ENCODE peak calls at places on chromosomes 1 and 21, in five cellular contexts. One of them, this sample, is unnamed.

GRCh38 chr1:26278835-26279597 is 870 bp upstream of the SH3BGRL3 start:
- DNase-seq in cardiac muscle cell: no peak
- DNase-seq in GM23248: peak
- DNase-seq in testis: no peak
- DNase-seq in K562: peak
- DNase-seq in this sample: peak

GRCh38 chr1:225158291-225158690 is 228.8 kb downstream of the DNAH14 start:
- DNase-seq in cardiac muscle cell: no peak
- DNase-seq in GM23248: no peak
- DNase-seq in testis: no peak
- DNase-seq in K562: no peak
- DNase-seq in this sample: no peak

GRCh38 chr1:214241060-214241459 is 39.9 kb upstream of the SMYD2 start:
- DNase-seq in cardiac muscle cell: no peak
- DNase-seq in GM23248: peak
- DNase-seq in testis: no peak
- DNase-seq in K562: no peak
- DNase-seq in this sample: no peak

GRCh38 chr1:55632058-55632457 is 416.9 kb upstream of the USP24 start:
- DNase-seq in cardiac muscle cell: no peak
- DNase-seq in GM23248: peak
- DNase-seq in testis: no peak
- DNase-seq in K562: no peak
- DNase-seq in this sample: no peak

GRCh38 chr1:55039342-55040082 is at the start of gene PCSK9:
- DNase-seq in cardiac muscle cell: peak
- DNase-seq in GM23248: peak
- DNase-seq in testis: peak
- DNase-seq in K562: peak
- DNase-seq in this sample: peak

GRCh38 chr1:109193653-109194590 is 19.8 kb upstream of the SARS1 start:
- DNase-seq in cardiac muscle cell: no peak
- DNase-seq in GM23248: peak
- DNase-seq in testis: peak
- DNase-seq in K562: peak
- DNase-seq in this sample: peak

GRCh38 chr1:191592111-191592510 is 566.2 kb upstream of the RGS18 start:
- DNase-seq in cardiac muscle cell: no peak
- DNase-seq in GM23248: no peak
- DNase-seq in testis: no peak
- DNase-seq in K562: no peak
- DNase-seq in this sample: no peak

GRCh38 chr1:230215049-230215448 is 148.0 kb downstream of the GALNT2 start:
- DNase-seq in cardiac muscle cell: peak
- DNase-seq in GM23248: peak
- DNase-seq in testis: peak
- DNase-seq in K562: no peak
- DNase-seq in this sample: no peak

GRCh38 chr1:119015547-119015946 is 27.4 kb upstream of the TBX15 start:
- DNase-seq in cardiac muscle cell: no peak
- DNase-seq in GM23248: no peak
- DNase-seq in testis: no peak
- DNase-seq in K562: no peak
- DNase-seq in this sample: no peak

GRCh38 chr21:37225440-37225839 is 41.7 kb downstream of the VPS26C start:
- DNase-seq in cardiac muscle cell: no peak
- DNase-seq in GM23248: no peak
- DNase-seq in testis: peak
- DNase-seq in K562: no peak
- DNase-seq in this sample: no peak

GRCh38 chr1:9404541-9404940 is 111.8 kb downstream of the SPSB1 start:
- DNase-seq in cardiac muscle cell: no peak
- DNase-seq in GM23248: no peak
- DNase-seq in testis: no peak
- DNase-seq in K562: no peak
- DNase-seq in this sample: no peak

GRCh38 chr1:163544441-163544840 is 222.7 kb downstream of the NUF2 start:
- DNase-seq in cardiac muscle cell: no peak
- DNase-seq in GM23248: no peak
- DNase-seq in testis: no peak
- DNase-seq in K562: no peak
- DNase-seq in this sample: no peak

GRCh38 chr1:155297431-155297830 is 3.8 kb downstream of the PKLR start:
- DNase-seq in cardiac muscle cell: no peak
- DNase-seq in GM23248: no peak
- DNase-seq in testis: no peak
- DNase-seq in K562: no peak
- DNase-seq in this sample: no peak

GRCh38 chr1:218027152-218027551 is 257.9 kb upstream of the RRP15 start:
- DNase-seq in cardiac muscle cell: no peak
- DNase-seq in GM23248: no peak
- DNase-seq in testis: no peak
- DNase-seq in K562: no peak
- DNase-seq in this sample: no peak

GRCh38 chr21:26686278-26686677 is 113.2 kb upstream of the CYYR1 start:
- DNase-seq in cardiac muscle cell: no peak
- DNase-seq in GM23248: peak
- DNase-seq in testis: no peak
- DNase-seq in K562: no peak
- DNase-seq in this sample: no peak

GRCh38 chr1:25809283-25809926 is 9.4 kb downstream of the SELENON start:
- DNase-seq in cardiac muscle cell: no peak
- DNase-seq in GM23248: no peak
- DNase-seq in testis: no peak
- DNase-seq in K562: no peak
- DNase-seq in this sample: no peak

GRCh38 chr21:35743571-35743970 is 316.8 kb downstream of the SETD4 start:
- DNase-seq in cardiac muscle cell: no peak
- DNase-seq in GM23248: peak
- DNase-seq in testis: no peak
- DNase-seq in K562: no peak
- DNase-seq in this sample: no peak

GRCh38 chr1:175208773-175209492 is 16.4 kb upstream of the KIAA0040 start:
- DNase-seq in cardiac muscle cell: no peak
- DNase-seq in GM23248: no peak
- DNase-seq in testis: no peak
- DNase-seq in K562: no peak
- DNase-seq in this sample: no peak

GRCh38 chr1:85862456-85862855 is 154.2 kb upstream of the ZNHIT6 start:
- DNase-seq in cardiac muscle cell: no peak
- DNase-seq in GM23248: no peak
- DNase-seq in testis: no peak
- DNase-seq in K562: no peak
- DNase-seq in this sample: no peak

GRCh38 chr1:41379741-41380130 is 18.5 kb downstream of the FOXO6 start:
- DNase-seq in cardiac muscle cell: no peak
- DNase-seq in GM23248: no peak
- DNase-seq in testis: no peak
- DNase-seq in K562: no peak
- DNase-seq in this sample: no peak

GRCh38 chr1:27526569-27527222 is 36.7 kb upstream of the WASF2 start:
- DNase-seq in cardiac muscle cell: no peak
- DNase-seq in GM23248: no peak
- DNase-seq in testis: no peak
- DNase-seq in K562: peak
- DNase-seq in this sample: no peak

GRCh38 chr1:84379128-84379527 is 19.2 kb upstream of the DNASE2B start:
- DNase-seq in cardiac muscle cell: no peak
- DNase-seq in GM23248: peak
- DNase-seq in testis: no peak
- DNase-seq in K562: no peak
- DNase-seq in this sample: no peak

GRCh38 chr1:54054438-54054749 is 986 bp downstream of the TCEANC2 start:
- DNase-seq in cardiac muscle cell: no peak
- DNase-seq in GM23248: no peak
- DNase-seq in testis: no peak
- DNase-seq in K562: peak
- DNase-seq in this sample: no peak

GRCh38 chr1:145999321-146000024 is 3.1 kb upstream of the TXNIP start:
- DNase-seq in cardiac muscle cell: no peak
- DNase-seq in GM23248: no peak
- DNase-seq in testis: no peak
- DNase-seq in K562: no peak
- DNase-seq in this sample: peak

GRCh38 chr1:9328201-9328600 is 35.5 kb downstream of the SPSB1 start:
- DNase-seq in cardiac muscle cell: no peak
- DNase-seq in GM23248: no peak
- DNase-seq in testis: no peak
- DNase-seq in K562: no peak
- DNase-seq in this sample: no peak

GRCh38 chr1:3034728-3035610 is 13.7 kb downstream of the ACTRT2 start:
- DNase-seq in cardiac muscle cell: no peak
- DNase-seq in GM23248: no peak
- DNase-seq in testis: no peak
- DNase-seq in K562: no peak
- DNase-seq in this sample: peak

DNA sequence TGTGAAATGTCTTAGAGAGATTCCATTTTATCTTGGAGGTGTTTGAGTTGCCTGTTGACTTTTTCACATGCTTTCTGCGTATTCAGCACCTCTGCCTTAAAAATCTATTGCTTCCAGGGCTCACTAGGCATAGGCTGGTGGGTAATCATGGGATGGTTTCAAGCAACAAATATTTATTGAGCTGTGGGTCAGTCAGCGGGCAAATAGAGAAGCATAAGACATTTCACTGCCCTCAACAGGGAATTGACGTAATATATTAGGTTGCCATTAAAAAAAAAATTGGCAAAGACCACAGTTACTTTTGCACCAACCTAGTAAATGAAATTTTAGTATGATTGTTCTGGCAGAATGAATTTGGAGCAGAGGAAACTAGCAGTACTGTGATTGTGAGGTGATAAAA is 44.3 kb upstream of the NBL1 start:
- DNase-seq in cardiac muscle cell: no peak
- DNase-seq in GM23248: no peak
- DNase-seq in testis: no peak
- DNase-seq in K562: no peak
- DNase-seq in this sample: no peak
- H3K27ac ChIP-seq in cardiac muscle cell: no peak
- H3K27ac ChIP-seq in GM23248: no peak
- H3K27ac ChIP-seq in testis: no peak
- H3K27ac ChIP-seq in K562: no peak
- H3K27ac ChIP-seq in this sample: no peak

GRCh38 chr1:160726498-160727391 is 12.3 kb upstream of the SLAMF7 start:
- DNase-seq in cardiac muscle cell: peak
- DNase-seq in GM23248: peak
- DNase-seq in testis: peak
- DNase-seq in K562: peak
- DNase-seq in this sample: no peak
- H3K4me3 ChIP-seq in cardiac muscle cell: no peak
- H3K4me3 ChIP-seq in GM23248: no peak
- H3K4me3 ChIP-seq in testis: no peak
- H3K4me3 ChIP-seq in K562: no peak
- H3K4me3 ChIP-seq in this sample: no peak

GRCh38 chr1:60965280-60965854 is 117.0 kb upstream of the NFIA start:
- DNase-seq in cardiac muscle cell: no peak
- DNase-seq in GM23248: no peak
- DNase-seq in testis: no peak
- DNase-seq in K562: no peak
- DNase-seq in this sample: no peak

GRCh38 chr1:60963167-60963909 is 119.0 kb upstream of the NFIA start:
- DNase-seq in cardiac muscle cell: no peak
- DNase-seq in GM23248: no peak
- DNase-seq in testis: no peak
- DNase-seq in K562: no peak
- DNase-seq in this sample: no peak

GRCh38 chr1:60958001-60958400 is 124.4 kb upstream of the NFIA start:
- DNase-seq in cardiac muscle cell: no peak
- DNase-seq in GM23248: no peak
- DNase-seq in testis: no peak
- DNase-seq in K562: peak
- DNase-seq in this sample: no peak

GRCh38 chr1:60959701-60960100 is 122.7 kb upstream of the NFIA start:
- DNase-seq in cardiac muscle cell: no peak
- DNase-seq in GM23248: no peak
- DNase-seq in testis: no peak
- DNase-seq in K562: no peak
- DNase-seq in this sample: no peak

GRCh38 chr1:60960846-60961542 is 121.4 kb upstream of the NFIA start:
- DNase-seq in cardiac muscle cell: peak
- DNase-seq in GM23248: peak
- DNase-seq in testis: no peak
- DNase-seq in K562: no peak
- DNase-seq in this sample: no peak
- H3K27ac ChIP-seq in cardiac muscle cell: peak
- H3K27ac ChIP-seq in GM23248: no peak
- H3K27ac ChIP-seq in testis: no peak
- H3K27ac ChIP-seq in K562: peak
- H3K27ac ChIP-seq in this sample: no peak

GRCh38 chr1:211687462-211688215 is 12.2 kb upstream of the NEK2 start:
- DNase-seq in cardiac muscle cell: no peak
- DNase-seq in GM23248: no peak
- DNase-seq in testis: no peak
- DNase-seq in K562: no peak
- DNase-seq in this sample: no peak

GRCh38 chr1:211684791-211685190 is 9.4 kb upstream of the NEK2 start:
- DNase-seq in cardiac muscle cell: no peak
- DNase-seq in GM23248: no peak
- DNase-seq in testis: no peak
- DNase-seq in K562: no peak
- DNase-seq in this sample: no peak

GRCh38 chr1:211685823-211686222 is 10.4 kb upstream of the NEK2 start:
- DNase-seq in cardiac muscle cell: no peak
- DNase-seq in GM23248: no peak
- DNase-seq in testis: no peak
- DNase-seq in K562: no peak
- DNase-seq in this sample: no peak

GRCh38 chr1:211683396-211684297 is 8.2 kb upstream of the NEK2 start:
- DNase-seq in cardiac muscle cell: no peak
- DNase-seq in GM23248: no peak
- DNase-seq in testis: no peak
- DNase-seq in K562: no peak
- DNase-seq in this sample: no peak

GRCh38 chr1:211684331-211684730 is 8.9 kb upstream of the NEK2 start:
- DNase-seq in cardiac muscle cell: no peak
- DNase-seq in GM23248: no peak
- DNase-seq in testis: no peak
- DNase-seq in K562: no peak
- DNase-seq in this sample: no peak
- H3K4me3 ChIP-seq in cardiac muscle cell: no peak
- H3K4me3 ChIP-seq in GM23248: no peak
- H3K4me3 ChIP-seq in testis: no peak
- H3K4me3 ChIP-seq in K562: no peak
- H3K4me3 ChIP-seq in this sample: no peak

DNA sequence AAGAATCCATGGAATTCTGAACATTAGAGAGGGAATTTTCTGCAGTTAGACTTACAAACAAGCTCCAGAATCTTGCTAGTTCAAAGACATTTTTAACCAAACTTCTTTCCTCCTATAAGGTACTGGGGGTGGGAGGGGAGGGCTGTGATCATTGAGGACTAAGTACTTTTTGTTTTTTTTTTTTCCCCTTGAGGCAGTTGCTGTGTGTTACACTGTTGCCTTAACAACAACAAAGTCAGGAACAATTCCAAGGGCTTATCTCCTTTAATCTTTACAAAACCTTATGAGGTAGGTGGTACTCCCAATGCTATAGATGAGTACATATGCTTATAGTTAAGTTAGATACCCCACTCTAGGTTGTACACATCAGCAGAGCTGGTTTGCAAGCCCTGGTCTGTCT is 62.9 kb downstream of the PPP1R12B start:
- DNase-seq in cardiac muscle cell: no peak
- DNase-seq in GM23248: peak
- DNase-seq in testis: no peak
- DNase-seq in K562: no peak
- DNase-seq in this sample: no peak
- H3K27ac ChIP-seq in cardiac muscle cell: peak
- H3K27ac ChIP-seq in GM23248: peak
- H3K27ac ChIP-seq in testis: no peak
- H3K27ac ChIP-seq in K562: no peak
- H3K27ac ChIP-seq in this sample: no peak